ENCODE peak calls at places on chromosomes 4 and X, in four cellular contexts. H is SK-N-SH, R is dorsolateral prefrontal cortex, P is IMR-90. N is an unnamed sample.

GRCh38 chr4:3484057-3484973 is 21.2 kb downstream of the DOK7 start:
- DNase-seq in P (no peak), R (no peak), H (peak), N (no peak)

GRCh38 chrX:101407167-101407747 is 468 bp downstream of the GLA start:
- DNase-seq in P (no peak), R (no peak), H (no peak), N (no peak)

GRCh38 chr4:32417113-32417704 is 1697.0 kb downstream of the PCDH7 start:
- DNase-seq in R (no peak), H (no peak), P (no peak), N (no peak)

GRCh38 chrX:151711787-151712186 is 4.0 kb upstream of the FATE1 start:
- DNase-seq in P (no peak), R (no peak), H (no peak), N (no peak)

GRCh38 chrX:35622601-35623000 is 175.5 kb upstream of the MAGEB16 start:
- DNase-seq in H (no peak), P (no peak), R (no peak), N (no peak)

GRCh38 chr4:185470503-185471195 is 884 bp downstream of the CCDC110 start:
- DNase-seq in R (peak), P (peak), H (peak), N (peak)

GRCh38 chrX:149641832-149642231 is 10.2 kb upstream of the TMEM185A start:
- DNase-seq in P (no peak), R (no peak), H (no peak), N (no peak)

GRCh38 chr4:158769175-158769831 is 477 bp downstream of the FNIP2 start:
- DNase-seq in P (no peak), R (peak), H (no peak), N (peak)

GRCh38 chr4:8869879-8870646 is 1.6 kb downstream of the HMX1 start:
- DNase-seq in H (peak), R (no peak), P (no peak), N (no peak)

GRCh38 chr4:4859799-4860380 is 425 bp downstream of the MSX1 start:
- DNase-seq in H (peak), P (no peak), R (no peak), N (no peak)

GRCh38 chr4:70197842-70198241 is 2.3 kb downstream of the ODAM start:
- DNase-seq in R (no peak), P (no peak), H (no peak), N (no peak)

GRCh38 chr4:156422576-156422975 is 468.9 kb upstream of the CTSO start:
- DNase-seq in P (no peak), H (no peak), R (no peak), N (no peak)

GRCh38 chr4:33386761-33387160 is 2666.6 kb downstream of the PCDH7 start:
- DNase-seq in R (no peak), P (no peak), H (no peak), N (no peak)

GRCh38 chrX:120456973-120457372 is 12.1 kb downstream of the LAMP2 start:
- DNase-seq in H (no peak), R (no peak), P (peak), N (no peak)

GRCh38 chrX:55907968-55908607 is 190.5 kb downstream of the RRAGB start:
- DNase-seq in P (no peak), H (no peak), R (peak), N (no peak)

GRCh38 chrX:119118780-119119395 is 8.7 kb downstream of the KIAA1210 start:
- DNase-seq in R (peak), H (peak), P (peak), N (no peak)

GRCh38 chrX:13119386-13119785 is 75.0 kb upstream of the FAM9C start:
- DNase-seq in R (no peak), P (peak), H (no peak), N (no peak)
- H3K27ac ChIP-seq in R (no peak), P (peak), H (peak), N (no peak)

GRCh38 chr4:24808955-24809354 is 13.6 kb downstream of the SOD3 start:
- DNase-seq in P (no peak), H (no peak), R (no peak), N (no peak)
- H3K27ac ChIP-seq in P (no peak), H (no peak), R (no peak), N (no peak)

GRCh38 chrX:16970977-16971376 is 24.5 kb downstream of the REPS2 start:
- DNase-seq in H (no peak), R (no peak), P (peak), N (no peak)
- H3K27ac ChIP-seq in H (no peak), R (no peak), P (no peak), N (no peak)

GRCh38 chr4:26779224-26779623 is 81.4 kb upstream of the STIM2 start:
- DNase-seq in P (no peak), R (no peak), H (no peak), N (no peak)
- H3K27ac ChIP-seq in P (no peak), R (no peak), H (peak), N (no peak)

GRCh38 chrX:72081605-72082320 is 50.0 kb downstream of the RTL5 start:
- DNase-seq in R (no peak), H (peak), P (no peak), N (no peak)
- H3K27ac ChIP-seq in R (no peak), H (no peak), P (no peak), N (no peak)

DNA sequence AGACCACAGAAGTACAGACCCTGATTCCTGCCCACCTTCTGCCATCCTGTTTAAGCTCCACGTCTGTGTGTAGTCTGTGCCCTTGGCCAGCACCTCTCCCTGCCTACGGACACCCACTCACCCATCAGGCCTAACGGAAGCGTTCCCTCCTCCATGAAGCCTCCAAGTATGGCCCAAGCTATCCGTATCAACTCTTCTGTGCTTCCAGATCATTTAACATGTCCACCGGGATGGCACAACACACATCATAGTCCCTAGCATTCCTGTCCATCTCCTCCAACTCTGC is 11.7 kb downstream of the WDR1 start:
- DNase-seq in P (no peak), H (no peak), R (no peak), N (no peak)
- H3K27ac ChIP-seq in P (peak), H (no peak), R (peak), N (peak)

N was measured in substantia nigra.